ENCODE peak calls at places on chromosomes 1 and 21, in five cellular contexts. S is Panc1, A is psoas muscle, X is dorsolateral prefrontal cortex, O is ovary. U is an unnamed sample.

GRCh38 chr1:12175456-12175797 is 8.6 kb downstream of the TNFRSF1B start:
- DNase-seq in O (no peak), S (no peak), X (no peak), A (no peak), U (no peak)

GRCh38 chr1:147080013-147080661 is 92.1 kb downstream of the PRKAB2 start:
- DNase-seq in X (no peak), S (no peak), O (no peak), A (no peak), U (no peak)

GRCh38 chr1:245181123-245181522 is 26.3 kb downstream of the KIF26B start:
- DNase-seq in X (no peak), S (no peak), O (no peak), A (no peak), U (no peak)

GRCh38 chr1:1315435-1315901 is 7.1 kb downstream of the PUSL1 start:
- DNase-seq in S (no peak), A (no peak), O (no peak), X (no peak), U (no peak)

GRCh38 chr1:162367772-162368171 is 8.9 kb downstream of the SPATA46 start:
- DNase-seq in O (no peak), S (no peak), A (no peak), X (no peak), U (no peak)

GRCh38 chr1:111540928-111541327 is 37.5 kb upstream of the ADORA3 start:
- DNase-seq in S (no peak), O (no peak), A (no peak), X (no peak), U (no peak)

GRCh38 chr1:202959276-202959620 is 1.1 kb upstream of the ADIPOR1 start:
- DNase-seq in S (no peak), O (no peak), A (no peak), X (no peak), U (no peak)

GRCh38 chr1:23217421-23218115 is at the start of gene HTR1D:
- DNase-seq in O (peak; percentile 24), A (no peak), S (no peak), X (no peak), U (no peak)

GRCh38 chr21:36753556-36753955 is 54.6 kb downstream of the SIM2 start:
- DNase-seq in A (no peak), O (no peak), X (no peak), S (no peak), U (no peak)

GRCh38 chr1:179761296-179761695 is 18.2 kb downstream of the FAM163A start:
- DNase-seq in A (no peak), X (no peak), O (no peak), S (no peak), U (no peak)

GRCh38 chr1:37699147-37699546 is 6.8 kb downstream of the CDCA8 start:
- DNase-seq in X (no peak), S (no peak), A (no peak), O (no peak), U (no peak)

GRCh38 chr21:41667136-41667535 is 99.7 kb downstream of the RIPK4 start:
- DNase-seq in S (no peak), X (no peak), O (no peak), A (no peak), U (peak; percentile 55)

GRCh38 chr1:110457206-110457605 is 6.3 kb downstream of the PROK1 start:
- DNase-seq in A (no peak), O (no peak), X (no peak), S (no peak), U (no peak)

GRCh38 chr1:22786719-22787489 is 76.3 kb downstream of the EPHB2 start:
- DNase-seq in S (no peak), A (no peak), O (no peak), X (no peak), U (no peak)

GRCh38 chr1:69524010-69524409 is 43.7 kb upstream of the LRRC7 start:
- DNase-seq in A (no peak), O (no peak), S (no peak), X (no peak), U (no peak)

GRCh38 chr1:68293122-68293521 is 60.8 kb upstream of the WLS start:
- DNase-seq in S (no peak), X (no peak), O (no peak), A (no peak), U (no peak)

DNA sequence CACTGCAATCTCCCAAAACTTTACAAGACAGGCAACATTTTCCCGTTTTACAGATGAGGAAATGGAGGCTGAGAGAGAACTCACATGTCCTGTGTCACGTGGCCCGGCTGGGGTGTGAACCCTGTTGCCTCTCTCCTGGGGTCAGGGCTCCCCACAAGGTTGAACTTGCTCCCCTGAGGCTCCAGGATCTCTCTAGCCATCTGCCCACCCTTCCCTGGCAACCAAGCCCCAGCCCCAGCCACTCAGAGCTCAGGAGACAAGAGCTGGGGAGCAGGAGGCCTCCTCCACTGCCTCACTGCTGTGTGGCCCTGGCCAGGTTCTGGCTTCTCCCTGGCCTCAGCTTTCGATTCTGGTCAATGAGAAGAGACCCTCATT is 11.8 kb downstream of the LAPTM5 start:
- DNase-seq in A (no peak), S (no peak), O (no peak), X (no peak), U (no peak)
- H3K27ac ChIP-seq in A (no peak overlapping the region), S (peak overlapping the region; percentile 39), O (no peak overlapping the region), X (peak overlapping the region; percentile 95), U (no peak overlapping the region)

DNA sequence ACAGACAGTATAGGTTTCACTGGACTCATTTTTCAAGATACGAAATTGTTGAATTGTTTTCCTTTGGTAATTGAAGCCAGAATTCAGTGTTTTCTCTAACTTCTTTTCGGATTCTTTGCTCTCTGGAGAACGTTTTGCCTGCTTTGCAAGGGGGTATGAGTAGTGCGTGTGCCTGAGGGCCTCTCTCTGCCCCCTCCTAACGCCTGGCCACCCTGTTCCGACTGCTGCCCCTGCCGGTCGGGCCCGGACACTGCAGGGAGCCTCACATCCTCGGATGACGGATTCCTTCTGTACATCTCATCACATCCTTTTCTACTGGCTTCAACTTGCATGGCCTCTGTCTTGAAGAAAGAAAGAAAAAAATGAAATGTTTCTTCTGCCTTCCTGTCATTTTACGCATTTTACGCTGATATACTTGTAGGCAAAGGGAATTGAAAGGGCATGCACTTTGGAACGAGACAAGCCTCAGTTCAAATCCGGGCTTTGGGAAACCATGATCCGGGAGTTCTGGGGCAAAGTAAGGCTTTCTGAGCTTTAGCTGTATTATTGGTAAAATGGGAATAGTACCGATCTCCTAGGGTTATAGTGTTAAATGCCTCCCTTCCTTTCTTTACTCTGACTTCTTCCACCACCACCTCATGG is 65.1 kb downstream of the DISC1 start:
- DNase-seq in X (peak; percentile 47), O (peak; percentile 73), S (peak; percentile 7), A (no peak), U (no peak)
- TF ChIP-seq CTCF in X (peak; percentile 76), O (peak; percentile 56), S (peak; percentile 88), A (peak; percentile 12), U (no peak)

DNA sequence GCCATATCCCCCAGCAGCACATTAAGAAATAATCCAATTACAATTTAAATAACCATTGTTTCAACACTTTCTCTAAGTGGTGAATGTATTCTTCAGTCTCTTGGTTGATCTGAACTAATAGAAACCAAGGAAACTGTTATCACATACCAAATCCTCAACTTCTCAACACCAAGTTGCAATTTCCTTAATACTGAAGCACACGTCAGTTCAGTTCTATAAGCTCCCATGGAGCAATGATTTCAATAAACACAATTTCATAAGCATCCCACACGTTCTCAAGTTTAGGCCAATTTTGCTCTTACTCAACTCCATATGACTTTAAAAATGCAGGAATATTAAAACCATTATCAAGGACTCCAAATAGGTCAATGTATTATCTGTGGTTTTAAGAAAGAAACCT is 5.8 kb upstream of the ERG start:
- DNase-seq in X (no peak), O (no peak), S (no peak), A (no peak), U (no peak)
- H3K27ac ChIP-seq in X (no peak overlapping the region), O (no peak overlapping the region), S (no peak overlapping the region), A (peak overlapping the region; percentile 25), U (peak overlapping the region; percentile 79)

GRCh38 chr1:7186382-7187120 is 401.3 kb downstream of the CAMTA1 start:
- DNase-seq in X (no peak), A (no peak), S (no peak), O (no peak), U (no peak)
- TF ChIP-seq CTCF in X (no peak), A (no peak), S (peak; percentile 17), O (no peak), U (no peak)

DNA sequence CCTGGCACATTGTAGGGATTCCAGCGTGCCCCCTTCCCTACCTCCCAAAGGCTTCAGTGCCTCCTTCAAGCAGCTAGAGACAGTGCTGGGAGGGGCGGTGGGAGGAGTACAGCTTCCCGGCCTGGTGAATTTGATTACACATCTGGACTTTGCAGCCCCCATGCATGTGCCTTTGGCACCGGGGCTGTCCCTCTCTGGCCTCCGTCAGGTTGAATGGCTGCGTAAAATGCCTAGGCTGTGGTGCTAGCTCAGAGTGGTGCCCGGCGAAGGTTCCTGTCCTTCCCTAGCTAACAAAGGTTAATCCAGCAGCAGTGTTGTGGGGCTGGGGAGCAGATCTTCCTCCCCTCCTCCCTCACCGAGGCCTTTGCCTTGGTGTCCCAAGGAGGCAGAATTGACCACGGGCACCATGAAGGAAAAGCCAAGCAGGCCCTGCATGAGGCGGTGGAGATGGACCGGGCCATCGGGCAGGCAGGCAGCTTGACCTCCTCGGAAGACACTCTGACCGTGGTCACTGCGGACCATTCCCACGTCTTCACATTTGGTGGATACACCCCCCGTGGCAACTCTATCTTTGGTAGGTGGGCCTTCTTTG is 66.2 kb downstream of the ALPL start:
- DNase-seq in S (no peak), O (no peak), X (no peak), A (no peak), U (no peak)
- H3K27ac ChIP-seq in S (no peak overlapping the region), O (no peak overlapping the region), X (no peak overlapping the region), A (no peak overlapping the region), U (no peak overlapping the region)

GRCh38 chr1:34019741-34020552 is 145.1 kb downstream of the CSMD2 start:
- DNase-seq in A (no peak), O (no peak), S (no peak), X (no peak), U (no peak)

GRCh38 chr1:34009340-34009975 is 145.6 kb downstream of the HMGB4 start:
- DNase-seq in A (no peak), S (no peak), O (no peak), X (no peak), U (peak; percentile 57)

GRCh38 chr1:34013136-34013535 is 149.3 kb downstream of the HMGB4 start:
- DNase-seq in X (no peak), S (no peak), O (no peak), A (no peak), U (peak; percentile 61)

DNA sequence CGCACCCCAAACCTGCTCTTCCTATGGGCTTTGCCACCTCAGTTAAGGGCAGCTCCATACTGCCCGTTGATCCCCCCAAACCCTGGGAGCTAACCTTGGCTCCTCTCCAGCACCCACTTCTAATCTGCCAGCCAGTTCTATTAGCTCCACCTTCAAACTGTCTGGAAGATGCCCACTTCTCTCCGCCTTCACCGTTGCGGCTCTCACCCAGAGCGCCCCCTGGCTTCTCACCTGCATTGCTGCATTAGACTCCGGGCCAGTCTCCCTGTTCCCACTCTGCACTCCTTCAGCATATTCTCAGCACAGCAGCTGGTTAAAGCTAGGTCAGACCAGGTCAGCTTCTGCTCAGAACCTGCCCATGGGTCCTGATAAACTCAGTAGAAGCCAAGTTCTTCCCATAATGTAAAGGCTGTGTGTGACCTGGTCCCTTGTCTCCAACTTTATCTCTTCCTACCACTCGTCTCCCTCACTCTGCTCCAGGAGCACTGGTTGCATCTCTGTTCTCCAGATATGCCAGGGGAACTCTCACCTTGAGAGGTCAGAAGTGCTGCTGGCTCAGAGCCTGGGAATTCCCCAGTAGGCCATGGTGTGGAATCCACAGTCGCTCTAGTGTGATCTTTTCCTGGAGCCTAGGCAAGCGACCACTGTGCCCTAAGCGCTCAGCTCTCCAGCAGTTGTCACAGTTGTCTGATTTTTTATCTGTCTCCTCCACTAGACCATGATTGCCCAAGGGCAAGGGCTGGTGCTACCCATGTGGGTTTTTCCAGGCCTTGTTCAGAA is 150.3 kb downstream of the HMGB4 start:
- DNase-seq in X (no peak), S (peak; percentile 8), O (no peak), A (no peak), U (peak; percentile 62)
- TF ChIP-seq CTCF in X (peak; percentile 55), S (peak; percentile 57), O (no peak), A (peak; percentile 30), U (no peak)